ENCODE peak calls at places on chromosomes 7 and 10, in seven cellular contexts. G is GM12892, E is H1, S is HepG2, T is K562, D is SK-N-SH, Y is GM12878. L is an unnamed sample.

GRCh38 chr7:18109762-18110161 is 82.1 kb upstream of the PRPS1L1 start:
- DNase-seq in G (no peak), E (no peak), S (no peak), T (no peak), D (no peak), Y (no peak), L (no peak)

GRCh38 chr7:113159746-113160339 is 41.5 kb upstream of the SMIM30 start:
- DNase-seq in G (no peak), E (peak; percentile 31), S (peak; percentile 30), T (peak; percentile 75), D (peak; percentile 63), Y (no peak), L (no peak)

GRCh38 chr7:155466814-155467675 is 9.1 kb downstream of the EN2 start:
- DNase-seq in G (no peak), E (no peak), S (peak; percentile 5), T (no peak), D (peak; percentile 87), Y (no peak), L (no peak)

GRCh38 chr7:39413866-39414668 is 152.1 kb upstream of the YAE1 start:
- DNase-seq in G (peak; percentile 32), E (peak; percentile 46), S (peak; percentile 15), T (peak; percentile 36), D (peak; percentile 77), Y (peak; percentile 20), L (peak; percentile 36)

GRCh38 chr10:86043236-86043635 is 323.4 kb downstream of the GRID1 start:
- DNase-seq in G (no peak), E (no peak), S (no peak), T (no peak), D (no peak), Y (no peak), L (no peak)

GRCh38 chr10:87590705-87591588 is 68.7 kb upstream of the PAPSS2 start:
- DNase-seq in G (no peak), E (no peak), S (peak; percentile 59), T (no peak), D (no peak), Y (no peak), L (no peak)

GRCh38 chr10:5094265-5095205 is at the start of gene AKR1C3:
- DNase-seq in G (no peak), E (peak; percentile 27), S (peak; percentile 78), T (peak; percentile 62), D (peak; percentile 32), Y (no peak), L (no peak)

GRCh38 chr10:33216661-33217427 is 117.6 kb downstream of the NRP1 start:
- DNase-seq in G (no peak), E (no peak), S (peak; percentile 17), T (no peak), D (peak; percentile 56), Y (no peak), L (no peak)

GRCh38 chr7:156222151-156222550 is 409.9 kb upstream of the SHH start:
- DNase-seq in G (no peak), E (no peak), S (no peak), T (no peak), D (no peak), Y (no peak), L (no peak)

GRCh38 chr10:68963151-68963550 is 7.2 kb downstream of the DDX21 start:
- DNase-seq in G (no peak), E (no peak), S (no peak), T (no peak), D (no peak), Y (no peak), L (no peak)

GRCh38 chr10:130708465-130708864 is 572.3 kb downstream of the GLRX3 start:
- DNase-seq in G (no peak), E (no peak), S (no peak), T (no peak), D (no peak), Y (no peak), L (no peak)

GRCh38 chr10:121337356-121337936 is 260.8 kb downstream of the FGFR2 start:
- DNase-seq in G (no peak), E (no peak), S (no peak), T (no peak), D (no peak), Y (no peak), L (no peak)

GRCh38 chr7:111783867-111784266 is 221.6 kb upstream of the IMMP2L start:
- DNase-seq in G (no peak), E (no peak), S (no peak), T (no peak), D (no peak), Y (no peak), L (no peak)

GRCh38 chr7:31957756-31958155 is 112.5 kb downstream of the PDE1C start:
- DNase-seq in G (no peak), E (no peak), S (no peak), T (no peak), D (no peak), Y (no peak), L (no peak)

GRCh38 chr7:17109017-17109416 is 189.4 kb upstream of the AHR start:
- DNase-seq in G (no peak), E (no peak), S (no peak), T (no peak), D (no peak), Y (no peak), L (no peak)

GRCh38 chr7:149884541-149884940 is 10.8 kb downstream of the ATP6V0E2 start:
- DNase-seq in G (no peak), E (no peak), S (no peak), T (no peak), D (no peak), Y (no peak), L (no peak)

GRCh38 chr10:62794306-62794705 is 10.2 kb upstream of the ADO start:
- DNase-seq in G (no peak), E (no peak), S (no peak), T (no peak), D (no peak), Y (no peak), L (no peak)

GRCh38 chr7:6725003-6725402 is 18.3 kb upstream of the ZNF12 start:
- DNase-seq in G (peak; percentile 53), E (no peak), S (no peak), T (no peak), D (no peak), Y (peak; percentile 83), L (peak; percentile 60)

GRCh38 chr10:94680544-94680943 is 3.0 kb upstream of the CYP2C18 start:
- DNase-seq in G (no peak), E (no peak), S (peak; percentile 87), T (no peak), D (no peak), Y (no peak), L (no peak)

GRCh38 chr10:60572511-60573194 is 183.0 kb upstream of the ANK3 start:
- DNase-seq in G (no peak), E (peak; percentile 5), S (peak; percentile 12), T (no peak), D (peak; percentile 46), Y (no peak), L (no peak)

GRCh38 chr7:105854516-105854915 is 21.9 kb downstream of the ATXN7L1 start:
- DNase-seq in G (no peak), E (no peak), S (no peak), T (no peak), D (no peak), Y (no peak), L (no peak)

DNA sequence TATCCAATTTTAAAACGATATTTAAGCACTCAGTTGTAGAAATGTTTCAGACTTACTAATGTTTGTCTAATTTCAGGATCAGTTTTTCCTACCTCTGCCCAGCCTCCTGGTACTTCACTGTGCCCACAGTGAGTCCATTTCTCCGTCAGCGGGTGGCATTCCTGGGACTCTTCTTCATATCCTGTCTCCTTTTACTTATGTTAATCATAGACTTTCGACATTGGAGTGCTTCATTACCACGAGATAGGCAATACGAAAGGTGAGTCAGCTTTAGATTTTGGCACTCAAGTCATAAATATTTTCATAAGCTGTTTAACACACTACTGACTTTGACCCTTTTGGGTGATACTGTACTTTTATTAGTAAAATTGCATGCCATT is 2.1 kb downstream of the ENTPD7 start:
- DNase-seq in G (no peak), E (no peak), S (no peak), T (no peak), D (no peak), Y (no peak), L (no peak)
- TF ChIP-seq TAF1 in G (no peak), E (no peak), S (no peak), T (no peak), D (no peak), Y (no peak), L (no peak)

GRCh38 chr10:119283818-119284217 is 76.4 kb downstream of the GRK5 start:
- DNase-seq in G (no peak), E (no peak), S (no peak), T (no peak), D (no peak), Y (peak; percentile 41), L (no peak)
- TF ChIP-seq TAF1 in G (no peak), E (no peak), S (no peak), T (no peak), D (no peak), Y (no peak), L (no peak)

GRCh38 chr7:120021085-120021484 is 251.9 kb upstream of the KCND2 start:
- DNase-seq in G (no peak), E (no peak), S (no peak), T (no peak), D (no peak), Y (no peak), L (no peak)
- TF ChIP-seq TAF1 in G (no peak), E (no peak), S (no peak), T (no peak), D (no peak), Y (no peak), L (no peak)

GRCh38 chr10:43082087-43082486 is 5.2 kb downstream of the RET start:
- DNase-seq in G (no peak), E (no peak), S (no peak), T (no peak), D (no peak), Y (no peak), L (no peak)
- TF ChIP-seq TAF1 in G (no peak), E (no peak), S (no peak), T (no peak), D (no peak), Y (no peak), L (no peak)

GRCh38 chr7:134694299-134694698 is 47.6 kb downstream of the BPGM start:
- DNase-seq in G (no peak), E (no peak), S (no peak), T (peak; percentile 30), D (peak; percentile 57), Y (no peak), L (no peak)

GRCh38 chr7:134693256-134693655 is 46.6 kb downstream of the BPGM start:
- DNase-seq in G (no peak), E (no peak), S (no peak), T (no peak), D (no peak), Y (no peak), L (no peak)

GRCh38 chr7:134691820-134692705 is 45.4 kb downstream of the BPGM start:
- DNase-seq in G (no peak), E (no peak), S (no peak), T (no peak), D (no peak), Y (no peak), L (no peak)

GRCh38 chr7:134690016-134690415 is 43.4 kb downstream of the BPGM start:
- DNase-seq in G (no peak), E (no peak), S (no peak), T (no peak), D (peak; percentile 50), Y (no peak), L (no peak)

GRCh38 chr7:134690614-134691504 is 44.2 kb downstream of the BPGM start:
- DNase-seq in G (no peak), E (no peak), S (no peak), T (no peak), D (no peak), Y (no peak), L (no peak)
- TF ChIP-seq TAF1 in G (no peak), E (no peak), S (no peak), T (no peak), D (no peak), Y (no peak), L (no peak)

GRCh38 chr10:118990326-118990725 is 39.2 kb upstream of the NANOS1 start:
- DNase-seq in G (no peak), E (no peak), S (no peak), T (no peak), D (no peak), Y (no peak), L (no peak)
- TF ChIP-seq TAF1 in G (no peak), E (no peak), S (no peak), T (no peak), D (no peak), Y (no peak), L (no peak)